ENCODE peak calls at places on chromosomes 5 and 9, in five cellular contexts. L is dorsolateral prefrontal cortex; J is frontal cortex; Y is activated CD8-positive, alpha-beta memory T cell treated with anti-CD3 and anti-CD28 coated beads for 48 hours; M is AG10803. U is an unnamed sample.

GRCh38 chr5:1660511-1660910 is 136.8 kb upstream of the LPCAT1 start:
- DNase-seq in L (peak), J (no peak), Y (no peak), M (no peak), U (no peak)

GRCh38 chr5:52811067-52811749 is 23.5 kb downstream of the ITGA1 start:
- DNase-seq in M (peak), J (no peak), Y (no peak), L (no peak), U (no peak)

GRCh38 chr9:93860694-93861658 is 94.2 kb downstream of the BARX1 start:
- DNase-seq in L (no peak), M (no peak), Y (no peak), J (no peak), U (no peak)

GRCh38 chr5:172766287-172767104 is 4.5 kb downstream of the DUSP1 start:
- DNase-seq in Y (no peak), L (peak), M (peak), J (no peak), U (peak)

GRCh38 chr9:124035001-124035650 is 23.6 kb downstream of the LHX2 start:
- DNase-seq in L (no peak), Y (no peak), M (no peak), J (no peak), U (no peak)

GRCh38 chr9:134007150-134007549 is 15.0 kb upstream of the VAV2 start:
- DNase-seq in L (no peak), Y (no peak), M (no peak), J (no peak), U (no peak)

GRCh38 chr5:35990941-35991592 is at the start of gene UGT3A1:
- DNase-seq in L (no peak), M (no peak), Y (no peak), J (no peak), U (no peak)

GRCh38 chr5:2756211-2756746 is 4.8 kb upstream of the IRX2 start:
- DNase-seq in M (peak), L (no peak), Y (no peak), J (no peak), U (no peak)

GRCh38 chr5:29079771-29080170 is 2041.4 kb upstream of the CDH9 start:
- DNase-seq in L (no peak), Y (no peak), J (no peak), M (no peak), U (no peak)

GRCh38 chr5:11912-12311 is 80.1 kb upstream of the PLEKHG4B start:
- DNase-seq in Y (no peak), J (no peak), M (peak), L (no peak), U (no peak)

GRCh38 chr9:110351009-110351467 is 13.4 kb upstream of the TXNDC8 start:
- DNase-seq in L (no peak), M (peak), J (peak), Y (no peak), U (no peak)

GRCh38 chr5:128074947-128075346 is 8.6 kb upstream of the SLC12A2 start:
- DNase-seq in M (no peak), Y (no peak), J (no peak), L (no peak), U (no peak)